ENCODE peak calls at places on chromosomes 11 and 22, in four cellular contexts. E, Y, K and V are unnamed samples.

GRCh38 chr11:100882957-100883356 is 195.9 kb downstream of the ARHGAP42 start:
- DNase-seq in E (no peak), Y (no peak), K (no peak), V (no peak)

GRCh38 chr22:49240472-49240871 is 587.2 kb downstream of the BRD1 start:
- DNase-seq in K (no peak), Y (peak; percentile 27), E (peak; percentile 42), V (no peak)

GRCh38 chr11:11396290-11397042 is 43.4 kb upstream of the CSNK2A3 start:
- DNase-seq in Y (no peak), E (no peak), K (peak; percentile 35), V (peak; percentile 45)

GRCh38 chr11:103988595-103988969 is 47.9 kb upstream of the DDI1 start:
- DNase-seq in K (no peak), Y (no peak), E (no peak), V (no peak)

GRCh38 chr11:7896026-7896785 is 34.9 kb downstream of the OR10A6 start:
- DNase-seq in K (no peak), Y (no peak), E (no peak), V (no peak)

GRCh38 chr11:36398261-36398953 is 102.3 kb downstream of the PRR5L start:
- DNase-seq in Y (no peak), K (no peak), E (no peak), V (no peak)

GRCh38 chr11:61645179-61645868 is 34.9 kb upstream of the DAGLA start:
- DNase-seq in K (no peak), Y (no peak), E (no peak), V (no peak)

GRCh38 chr22:46881373-46882118 is 119.1 kb downstream of the TBC1D22A start:
- DNase-seq in Y (no peak), K (peak; percentile 59), E (no peak), V (no peak)

GRCh38 chr22:38638216-38638615 is 18.0 kb downstream of the FAM227A start:
- DNase-seq in K (no peak), E (no peak), Y (no peak), V (no peak)

GRCh38 chr11:102452461-102453285 is at the start of gene TMEM123:
- DNase-seq in E (peak; percentile 70), K (peak; percentile 81), Y (peak; percentile 92), V (peak; percentile 28)

GRCh38 chr11:120210651-120211521 is at the start of gene OAF:
- DNase-seq in K (peak; percentile 89), E (peak; percentile 82), Y (peak; percentile 89), V (peak; percentile 66)

GRCh38 chr11:14413307-14414072 is 54.5 kb upstream of the RRAS2 start:
- DNase-seq in K (peak; percentile 80), Y (no peak), E (peak; percentile 71), V (peak; percentile 66)

GRCh38 chr11:117839936-117840813 is 15.6 kb upstream of the FXYD2 start:
- DNase-seq in K (no peak), E (no peak), Y (peak; percentile 21), V (no peak)

GRCh38 chr11:27397619-27398412 is 34.8 kb upstream of the CCDC34 start:
- DNase-seq in K (no peak), Y (no peak), E (no peak), V (no peak)

GRCh38 chr11:70191495-70192140 is 11.5 kb upstream of the FADD start:
- DNase-seq in K (peak; percentile 61), Y (peak; percentile 94), E (peak; percentile 79), V (peak; percentile 88)

GRCh38 chr11:118441770-118442169 is 5.5 kb downstream of the KMT2A start:
- DNase-seq in E (no peak), Y (no peak), K (no peak), V (no peak)

GRCh38 chr11:31779268-31779879 is 31.7 kb downstream of the PAX6 start:
- DNase-seq in E (no peak), Y (no peak), K (peak; percentile 45), V (no peak)

GRCh38 chr11:18726040-18726439 is at the start of gene IGSF22:
- DNase-seq in K (no peak), E (no peak), Y (no peak), V (no peak)

GRCh38 chr11:108854366-108854765 is 189.5 kb downstream of the DDX10 start:
- DNase-seq in K (no peak), E (no peak), Y (no peak), V (no peak)

GRCh38 chr11:47863189-47863892 is 15.2 kb upstream of the NUP160 start:
- DNase-seq in K (peak; percentile 9), E (no peak), Y (no peak), V (no peak)

GRCh38 chr22:43925433-43926348 is 2.1 kb downstream of the PNPLA3 start:
- DNase-seq in Y (no peak), E (no peak), K (peak; percentile 82), V (no peak)

GRCh38 chr22:21876486-21877176 is 9.2 kb upstream of the MAPK1 start:
- DNase-seq in Y (no peak), E (no peak), K (no peak), V (no peak)

GRCh38 chr22:45632791-45633515 is 38.7 kb upstream of the ATXN10 start:
- DNase-seq in K (no peak), Y (peak; percentile 43), E (no peak), V (no peak)

GRCh38 chr11:16226245-16226644 is 130.1 kb downstream of the SOX6 start:
- DNase-seq in K (no peak), E (peak; percentile 72), Y (no peak), V (no peak)

GRCh38 chr11:130600139-130600538 is 151.7 kb downstream of the ADAMTS15 start:
- DNase-seq in K (no peak), E (no peak), Y (no peak), V (no peak)

DNA sequence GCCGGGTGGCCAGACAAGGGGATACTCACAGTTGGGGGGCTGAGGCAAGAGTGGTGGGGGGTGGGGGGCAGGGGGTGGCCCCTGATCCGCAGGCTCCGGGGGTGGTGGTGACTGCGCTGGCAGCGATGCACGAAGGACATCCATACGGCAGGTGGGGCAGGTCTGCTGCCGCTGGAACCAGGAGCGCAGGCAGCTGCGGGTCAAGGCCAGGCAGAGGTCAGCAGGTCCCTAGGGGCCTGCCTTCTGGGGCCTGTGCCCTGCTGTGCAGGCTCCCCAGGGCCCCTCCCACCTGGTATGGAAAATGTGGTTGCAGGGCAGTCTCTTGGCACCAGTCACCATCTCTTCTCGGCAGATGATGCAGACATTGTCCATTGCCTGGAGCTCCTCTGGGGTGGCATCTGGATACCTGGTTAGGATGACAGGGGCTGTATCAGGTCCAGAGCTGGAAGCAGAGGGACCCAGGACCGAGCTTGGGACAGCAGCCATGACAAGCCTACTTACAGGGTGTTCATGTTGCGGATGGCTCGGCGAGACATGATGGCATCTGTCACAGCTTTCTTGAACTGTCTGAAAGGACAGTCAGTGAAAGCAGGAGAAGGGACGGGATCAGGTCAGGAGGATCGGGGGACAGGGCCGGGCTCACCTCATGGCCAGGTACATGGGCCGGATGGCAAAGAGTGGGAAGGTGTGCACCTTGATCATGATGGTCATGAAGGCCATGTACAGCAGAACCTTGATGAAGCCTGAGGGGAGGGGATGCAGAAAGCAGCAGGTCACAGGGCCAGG is 3.5 kb downstream of the SYVN1 start:
- DNase-seq in K (no peak), Y (no peak), E (no peak), V (no peak)
- H3K36me3 ChIP-seq in K (peaks cover 49% of the 10 kb centered on the region), Y (peaks cover 17% of the 10 kb centered on the region), E (peaks cover 71% of the 10 kb centered on the region), V (peaks cover 65% of the 10 kb centered on the region)

GRCh38 chr11:35145249-35145648 is 6.3 kb downstream of the CD44 start:
- DNase-seq in K (peak; percentile 83), Y (peak; percentile 73), E (no peak), V (no peak)

GRCh38 chr11:35147273-35147672 is 8.3 kb downstream of the CD44 start:
- DNase-seq in K (no peak), Y (no peak), E (no peak), V (no peak)

GRCh38 chr11:35146711-35147110 is 7.7 kb downstream of the CD44 start:
- DNase-seq in Y (no peak), E (no peak), K (no peak), V (no peak)

GRCh38 chr11:35144811-35145210 is 5.8 kb downstream of the CD44 start:
- DNase-seq in E (no peak), K (no peak), Y (no peak), V (no peak)

GRCh38 chr11:35146074-35146521 is 7.1 kb downstream of the CD44 start:
- DNase-seq in Y (no peak), K (no peak), E (no peak), V (no peak)
- H3K36me3 ChIP-seq in Y (no peaks in the 10 kb centered on the region), K (peaks cover 99% of the 10 kb centered on the region), E (no peaks in the 10 kb centered on the region), V (no peaks in the 10 kb centered on the region)

DNA sequence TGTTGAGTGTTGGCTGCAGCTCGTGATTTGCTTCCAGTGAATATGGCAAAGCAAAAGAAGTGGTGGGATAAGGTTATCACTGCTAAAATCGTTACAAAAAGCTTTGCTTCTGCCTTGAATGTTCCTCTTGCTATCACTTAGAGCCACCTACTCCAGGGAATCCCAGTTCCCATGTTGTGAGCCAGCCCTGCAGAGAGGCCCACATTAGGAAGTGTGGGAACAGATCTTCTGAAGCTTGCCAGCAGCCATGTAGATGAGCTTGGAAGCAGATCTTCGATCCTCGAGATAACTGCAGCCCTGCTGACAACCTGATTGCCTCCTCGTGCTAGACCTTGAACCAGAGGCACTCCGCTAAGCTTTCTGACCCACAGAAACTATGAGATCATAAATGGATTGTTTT is 71.0 kb downstream of the SPECC1L start:
- DNase-seq in Y (no peak), E (no peak), K (no peak), V (no peak)
- H3K36me3 ChIP-seq in Y (peaks cover 10% of the 10 kb centered on the region), E (peaks cover 40% of the 10 kb centered on the region), K (peaks cover 56% of the 10 kb centered on the region), V (peaks cover 33% of the 10 kb centered on the region)

DNA sequence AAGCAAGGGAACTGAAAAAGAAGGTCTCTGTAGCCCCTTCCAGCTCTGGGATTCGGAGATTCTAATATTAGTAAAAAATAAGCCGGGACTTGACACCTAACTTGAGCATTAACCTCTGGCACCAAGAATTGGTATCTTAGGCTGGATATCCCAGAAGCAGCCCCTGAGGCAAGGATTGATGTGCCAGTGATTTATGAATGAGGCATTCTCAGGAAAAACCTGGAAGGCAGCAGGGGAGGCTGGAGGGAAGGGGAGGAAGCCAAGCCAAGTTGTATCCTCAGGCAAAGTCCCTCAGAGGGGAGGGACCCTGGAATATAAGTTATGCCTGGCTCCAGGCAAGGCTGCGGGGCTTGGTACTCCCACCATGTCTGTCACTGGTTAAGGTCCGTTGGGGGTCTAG is 30.0 kb downstream of the LMO2 start:
- DNase-seq in K (no peak), E (no peak), Y (no peak), V (peak; percentile 89)
- H3K36me3 ChIP-seq in K (no peaks in the 10 kb centered on the region), E (no peaks in the 10 kb centered on the region), Y (no peaks in the 10 kb centered on the region), V (no peaks in the 10 kb centered on the region)

GRCh38 chr11:85665756-85666155 is 827 bp upstream of the CREBZF start:
- DNase-seq in K (no peak), E (no peak), Y (no peak), V (no peak)

GRCh38 chr11:85664561-85665481 is at the start of gene CREBZF:
- DNase-seq in Y (peak; percentile 98), E (peak; percentile 96), K (peak; percentile 94), V (peak; percentile 99)

GRCh38 chr11:85661972-85662664 is 2.8 kb downstream of the CREBZF start:
- DNase-seq in Y (no peak), K (no peak), E (no peak), V (no peak)

GRCh38 chr11:85663781-85664560 is 958 bp downstream of the CREBZF start:
- DNase-seq in E (peak; percentile 84), Y (peak; percentile 94), K (peak; percentile 56), V (peak; percentile 71)

GRCh38 chr11:85663080-85663729 is 1.7 kb downstream of the CREBZF start:
- DNase-seq in Y (no peak), E (no peak), K (no peak), V (no peak)
- H3K36me3 ChIP-seq in Y (no peaks in the 10 kb centered on the region), E (peaks cover 20% of the 10 kb centered on the region), K (peaks cover 57% of the 10 kb centered on the region), V (no peaks in the 10 kb centered on the region)